ENCODE peak calls at places on chromosomes 12 and 14, in five cellular contexts. O is T-cell, I is hippocampal formation, F is cardiac septum, C is adipocyte. B is an unnamed sample.

GRCh38 chr12:11729008-11729407 is 79.5 kb downstream of the ETV6 start:
- DNase-seq in O (no peak), I (no peak), F (no peak), C (no peak), B (no peak)

GRCh38 chr14:99520571-99521081 is 39.4 kb downstream of the CCNK start:
- DNase-seq in O (no peak), I (no peak), F (no peak), C (no peak), B (no peak)

GRCh38 chr12:130617219-130617618 is 98.9 kb downstream of the RIMBP2 start:
- DNase-seq in O (no peak), I (no peak), F (no peak), C (no peak), B (no peak)

GRCh38 chr12:42679402-42679801 is 89.9 kb upstream of the PRICKLE1 start:
- DNase-seq in O (no peak), I (no peak), F (no peak), C (peak; percentile 51), B (no peak)

GRCh38 chr12:1474567-1475153 is 119.7 kb downstream of the FBXL14 start:
- DNase-seq in O (no peak), I (no peak), F (no peak), C (peak; percentile 94), B (no peak)

GRCh38 chr12:120350576-120351350 is 18.2 kb downstream of the MSI1 start:
- DNase-seq in O (no peak), I (no peak), F (no peak), C (no peak), B (no peak)

GRCh38 chr12:113195598-113195997 is 10.1 kb downstream of the RITA1 start:
- DNase-seq in O (no peak), I (no peak), F (peak; percentile 7), C (no peak), B (no peak)

GRCh38 chr12:124002021-124002640 is 29.1 kb downstream of the ZNF664 start:
- DNase-seq in O (no peak), I (no peak), F (no peak), C (no peak), B (no peak)

GRCh38 chr12:112546339-112546738 is 127.6 kb downstream of the PTPN11 start:
- DNase-seq in O (no peak), I (no peak), F (no peak), C (no peak), B (no peak)

GRCh38 chr14:37889087-37889486 is 293.7 kb downstream of the TTC6 start:
- DNase-seq in O (no peak), I (no peak), F (no peak), C (no peak), B (peak; percentile 14)

GRCh38 chr12:94714378-94714777 is 64.0 kb upstream of the TMCC3 start:
- DNase-seq in O (no peak), I (no peak), F (no peak), C (no peak), B (no peak)

GRCh38 chr12:69290545-69291277 is 51.3 kb downstream of the CPSF6 start:
- DNase-seq in O (peak; percentile 77), I (peak; percentile 63), F (no peak), C (peak; percentile 63), B (peak; percentile 36)

GRCh38 chr14:33617154-33617553 is 333.7 kb downstream of the EGLN3 start:
- DNase-seq in O (no peak), I (no peak), F (no peak), C (peak; percentile 18), B (no peak)

GRCh38 chr12:54360717-54361456 is 3.4 kb downstream of the GPR84 start:
- DNase-seq in O (peak; percentile 40), I (peak; percentile 68), F (peak; percentile 87), C (peak; percentile 73), B (peak; percentile 47)

GRCh38 chr14:104282332-104283196 is 144.2 kb downstream of the KIF26A start:
- DNase-seq in O (no peak), I (no peak), F (peak; percentile 53), C (no peak), B (no peak)

GRCh38 chr12:42568952-42569916 is 20.3 kb downstream of the PRICKLE1 start:
- DNase-seq in O (no peak), I (no peak), F (no peak), C (peak; percentile 85), B (peak; percentile 38)

GRCh38 chr12:77226398-77226797 is 161.0 kb upstream of the E2F7 start:
- DNase-seq in O (no peak), I (no peak), F (no peak), C (no peak), B (no peak)

GRCh38 chr14:103213331-103213730 is 90.1 kb downstream of the TNFAIP2 start:
- DNase-seq in O (no peak), I (no peak), F (no peak), C (no peak), B (no peak)

GRCh38 chr12:55797068-55797467 is 20.5 kb downstream of the SARNP start:
- DNase-seq in O (no peak), I (peak; percentile 3), F (no peak), C (peak; percentile 59), B (peak; percentile 9)

GRCh38 chr14:79186523-79186922 is 1016.4 kb downstream of the NRXN3 start:
- DNase-seq in O (no peak), I (no peak), F (no peak), C (no peak), B (no peak)

GRCh38 chr12:70745066-70745465 is 107.8 kb upstream of the PTPRB start:
- DNase-seq in O (no peak), I (no peak), F (no peak), C (no peak), B (no peak)

GRCh38 chr12:33825442-33825841 is 196.9 kb upstream of the ALG10 start:
- DNase-seq in O (no peak), I (no peak), F (no peak), C (no peak), B (no peak)

GRCh38 chr14:75982724-75983358 is 1.0 kb upstream of the TGFB3 start:
- DNase-seq in O (no peak), I (peak; percentile 68), F (peak; percentile 87), C (peak; percentile 79), B (peak; percentile 82)

GRCh38 chr14:100118377-100119011 is 41.0 kb downstream of the DEGS2 start:
- DNase-seq in O (no peak), I (no peak), F (no peak), C (no peak), B (no peak)

GRCh38 chr12:104458645-104459555 is 2.2 kb downstream of the CHST11 start:
- DNase-seq in O (no peak), I (no peak), F (peak; percentile 76), C (peak; percentile 45), B (no peak)

GRCh38 chr14:69536976-69537375 is 37.7 kb downstream of the CCDC177 start:
- DNase-seq in O (no peak), I (no peak), F (no peak), C (no peak), B (no peak)

GRCh38 chr12:85325452-85325851 is 45.4 kb downstream of the ALX1 start:
- DNase-seq in O (no peak), I (no peak), F (no peak), C (no peak), B (no peak)

GRCh38 chr14:100714205-100714781 is 12.4 kb upstream of the DLK1 start:
- DNase-seq in O (no peak), I (no peak), F (no peak), C (no peak), B (peak; percentile 77)